ENCODE peak calls at places on chromosome 6, in ten cellular contexts. One of them, this sample, is unnamed.

GRCh38 chr6:154768280-154768679 is 35.1 kb downstream of the SCAF8 start:
- DNase-seq in mesenteric fat pad: no peak
- DNase-seq in endodermal cell: no peak
- DNase-seq in AG09319: no peak
- DNase-seq in non-pigmented ciliary epithelial cell: no peak
- DNase-seq in head of caudate nucleus: no peak
- DNase-seq in upper lobe of left lung: no peak
- DNase-seq in choroid plexus epithelial cell: no peak
- DNase-seq in PC-3: no peak
- DNase-seq in cerebellum: no peak
- DNase-seq in this sample: no peak

GRCh38 chr6:19837511-19838441 is 606 bp downstream of the ID4 start:
- DNase-seq in mesenteric fat pad: no peak
- DNase-seq in endodermal cell: peak
- DNase-seq in AG09319: no peak
- DNase-seq in non-pigmented ciliary epithelial cell: no peak
- DNase-seq in head of caudate nucleus: no peak
- DNase-seq in upper lobe of left lung: peak
- DNase-seq in choroid plexus epithelial cell: peak
- DNase-seq in PC-3: peak
- DNase-seq in cerebellum: peak
- DNase-seq in this sample: no peak

GRCh38 chr6:52890018-52890417 is 19.5 kb downstream of the GSTA3 start:
- DNase-seq in mesenteric fat pad: no peak
- DNase-seq in endodermal cell: no peak
- DNase-seq in AG09319: no peak
- DNase-seq in non-pigmented ciliary epithelial cell: no peak
- DNase-seq in head of caudate nucleus: no peak
- DNase-seq in upper lobe of left lung: no peak
- DNase-seq in choroid plexus epithelial cell: no peak
- DNase-seq in PC-3: no peak
- DNase-seq in cerebellum: no peak
- DNase-seq in this sample: no peak

GRCh38 chr6:144870796-144871195 is 585.7 kb downstream of the UTRN start:
- DNase-seq in mesenteric fat pad: no peak
- DNase-seq in endodermal cell: no peak
- DNase-seq in AG09319: no peak
- DNase-seq in non-pigmented ciliary epithelial cell: no peak
- DNase-seq in head of caudate nucleus: no peak
- DNase-seq in upper lobe of left lung: no peak
- DNase-seq in choroid plexus epithelial cell: no peak
- DNase-seq in PC-3: no peak
- DNase-seq in cerebellum: no peak
- DNase-seq in this sample: no peak

GRCh38 chr6:27280540-27281000 is 31.5 kb downstream of the POM121L2 start:
- DNase-seq in mesenteric fat pad: no peak
- DNase-seq in endodermal cell: peak
- DNase-seq in AG09319: no peak
- DNase-seq in non-pigmented ciliary epithelial cell: no peak
- DNase-seq in head of caudate nucleus: no peak
- DNase-seq in upper lobe of left lung: no peak
- DNase-seq in choroid plexus epithelial cell: no peak
- DNase-seq in PC-3: no peak
- DNase-seq in cerebellum: no peak
- DNase-seq in this sample: no peak

GRCh38 chr6:13044896-13045295 is 283.4 kb downstream of the TBC1D7 start:
- DNase-seq in mesenteric fat pad: no peak
- DNase-seq in endodermal cell: no peak
- DNase-seq in AG09319: no peak
- DNase-seq in non-pigmented ciliary epithelial cell: no peak
- DNase-seq in head of caudate nucleus: no peak
- DNase-seq in upper lobe of left lung: no peak
- DNase-seq in choroid plexus epithelial cell: no peak
- DNase-seq in PC-3: no peak
- DNase-seq in cerebellum: no peak
- DNase-seq in this sample: no peak

GRCh38 chr6:41917528-41917927 is 3.4 kb downstream of the MED20 start:
- DNase-seq in mesenteric fat pad: no peak
- DNase-seq in endodermal cell: no peak
- DNase-seq in AG09319: peak
- DNase-seq in non-pigmented ciliary epithelial cell: peak
- DNase-seq in head of caudate nucleus: no peak
- DNase-seq in upper lobe of left lung: no peak
- DNase-seq in choroid plexus epithelial cell: peak
- DNase-seq in PC-3: peak
- DNase-seq in cerebellum: no peak
- DNase-seq in this sample: peak

GRCh38 chr6:30857537-30857936 is 26.8 kb upstream of the DDR1 start:
- DNase-seq in mesenteric fat pad: peak
- DNase-seq in endodermal cell: no peak
- DNase-seq in AG09319: no peak
- DNase-seq in non-pigmented ciliary epithelial cell: no peak
- DNase-seq in head of caudate nucleus: no peak
- DNase-seq in upper lobe of left lung: no peak
- DNase-seq in choroid plexus epithelial cell: no peak
- DNase-seq in PC-3: no peak
- DNase-seq in cerebellum: no peak
- DNase-seq in this sample: no peak

GRCh38 chr6:72554203-72554564 is 67.7 kb upstream of the KCNQ5 start:
- DNase-seq in mesenteric fat pad: no peak
- DNase-seq in endodermal cell: no peak
- DNase-seq in AG09319: peak
- DNase-seq in non-pigmented ciliary epithelial cell: peak
- DNase-seq in head of caudate nucleus: no peak
- DNase-seq in upper lobe of left lung: no peak
- DNase-seq in choroid plexus epithelial cell: peak
- DNase-seq in PC-3: peak
- DNase-seq in cerebellum: no peak
- DNase-seq in this sample: no peak

This sample was measured in HFF-Myc.